ENCODE peak calls at places on chromosomes 3 and 15, in nine cellular contexts. X, S, G, W, F, Q, T, V and A are unnamed samples.

GRCh38 chr3:62718515-62719320 is 156.5 kb downstream of the CADPS start:
- DNase-seq in X (no peak), S (no peak), G (no peak), W (no peak), F (no peak), Q (no peak), T (no peak), V (no peak), A (no peak)

GRCh38 chr3:193842029-193842782 is 249.2 kb downstream of the OPA1 start:
- DNase-seq in X (no peak), S (no peak), G (no peak), W (no peak), F (peak; percentile 43), Q (no peak), T (no peak), V (no peak), A (peak; percentile 60)

GRCh38 chr3:157128771-157129671 is 30.9 kb downstream of the CCNL1 start:
- DNase-seq in X (peak; percentile 57), S (peak; percentile 94), G (peak; percentile 78), W (peak; percentile 67), F (no peak), Q (no peak), T (no peak), V (no peak), A (no peak)

GRCh38 chr15:26867199-26868007 is 541 bp downstream of the GABRA5 start:
- DNase-seq in X (no peak), S (no peak), G (no peak), W (no peak), F (no peak), Q (no peak), T (peak; percentile 60), V (no peak), A (no peak)

GRCh38 chr15:70466895-70467529 is 296.3 kb downstream of the UACA start:
- DNase-seq in X (peak; percentile 52), S (peak; percentile 43), G (peak; percentile 73), W (no peak), F (peak; percentile 63), Q (no peak), T (peak; percentile 69), V (no peak), A (peak; percentile 35)

GRCh38 chr15:74799255-74799842 is 13.3 kb upstream of the LMAN1L start:
- DNase-seq in X (no peak), S (no peak), G (no peak), W (no peak), F (no peak), Q (no peak), T (no peak), V (no peak), A (no peak)

GRCh38 chr15:69087581-69087980 is 72.9 kb upstream of the GLCE start:
- DNase-seq in X (no peak), S (no peak), G (no peak), W (no peak), F (no peak), Q (no peak), T (no peak), V (no peak), A (peak; percentile 6)

GRCh38 chr15:82919231-82919886 is 33.2 kb downstream of the HOMER2 start:
- DNase-seq in X (no peak), S (no peak), G (no peak), W (no peak), F (no peak), Q (no peak), T (no peak), V (peak; percentile 58), A (no peak)

GRCh38 chr3:16801698-16802097 is 83.1 kb upstream of the PLCL2 start:
- DNase-seq in X (no peak), S (peak; percentile 32), G (peak; percentile 33), W (no peak), F (no peak), Q (peak; percentile 23), T (no peak), V (no peak), A (peak; percentile 5)

GRCh38 chr3:135240426-135240825 is 445.4 kb downstream of the EPHB1 start:
- DNase-seq in X (no peak), S (no peak), G (no peak), W (no peak), F (no peak), Q (no peak), T (no peak), V (no peak), A (no peak)

GRCh38 chr3:14450922-14451606 is 48.7 kb downstream of the SLC6A6 start:
- DNase-seq in X (no peak), S (no peak), G (no peak), W (no peak), F (no peak), Q (no peak), T (no peak), V (no peak), A (no peak)